ENCODE peak calls at places on chromosomes 7 and 10, in nine cellular contexts. R is A172; C is NCI-H1092 treated with DMSO at 0.1 percent for 48 hours; N is naive thymus-derived CD8-positive, alpha-beta T cell; E is AG08396; Q is central memory CD4-positive, alpha-beta T cell; H is kidney tubule cell; P is T-helper 9 cell; J is AG10803. Y is an unnamed sample.

GRCh38 chr7:41824284-41824683 is 121.4 kb upstream of the INHBA start:
- DNase-seq in R (peak), C (no peak), N (no peak), E (no peak), Q (no peak), H (peak), P (no peak), J (peak), Y (no peak)

GRCh38 chr7:1973321-1974251 is 259.2 kb downstream of the MAD1L1 start:
- DNase-seq in R (no peak), C (no peak), N (peak), E (no peak), Q (no peak), H (no peak), P (no peak), J (no peak), Y (no peak)

GRCh38 chr10:126278846-126279245 is 109.4 kb downstream of the ADAM12 start:
- DNase-seq in R (no peak), C (no peak), N (no peak), E (no peak), Q (no peak), H (no peak), P (no peak), J (no peak), Y (no peak)

GRCh38 chr10:131743190-131744151 is 157.3 kb upstream of the PPP2R2D start:
- DNase-seq in R (no peak), C (no peak), N (no peak), E (no peak), Q (no peak), H (no peak), P (no peak), J (no peak), Y (no peak)

GRCh38 chr10:125159932-125160855 is at the start of gene CTBP2:
- DNase-seq in R (no peak), C (peak), N (no peak), E (peak), Q (no peak), H (peak), P (no peak), J (peak), Y (no peak)

GRCh38 chr10:49154641-49155040 is 20.8 kb upstream of the FAM170B start:
- DNase-seq in R (no peak), C (no peak), N (no peak), E (no peak), Q (no peak), H (no peak), P (no peak), J (no peak), Y (no peak)

GRCh38 chr10:111756541-111757061 is 427.0 kb downstream of the GPAM start:
- DNase-seq in R (peak), C (no peak), N (no peak), E (no peak), Q (no peak), H (peak), P (no peak), J (peak), Y (no peak)

GRCh38 chr10:48194830-48195229 is 79.7 kb downstream of the FRMPD2 start:
- DNase-seq in R (no peak), C (no peak), N (no peak), E (no peak), Q (no peak), H (peak), P (no peak), J (no peak), Y (no peak)

GRCh38 chr7:80630611-80631010 is 7.8 kb upstream of the CD36 start:
- DNase-seq in R (no peak), C (peak), N (no peak), E (no peak), Q (no peak), H (no peak), P (no peak), J (peak), Y (no peak)

GRCh38 chr7:27419581-27420177 is 177.1 kb downstream of the EVX1 start:
- DNase-seq in R (peak), C (no peak), N (no peak), E (no peak), Q (no peak), H (peak), P (no peak), J (no peak), Y (no peak)

GRCh38 chr7:30738026-30738915 is 13.7 kb upstream of the INMT start:
- DNase-seq in R (no peak), C (no peak), N (no peak), E (no peak), Q (peak), H (no peak), P (no peak), J (no peak), Y (peak)

GRCh38 chr10:117071293-117072050 is 66.5 kb upstream of the SHTN1 start:
- DNase-seq in R (peak), C (no peak), N (no peak), E (no peak), Q (no peak), H (no peak), P (no peak), J (peak), Y (no peak)

GRCh38 chr7:57646219-57646900 is 196.4 kb downstream of the ZNF716 start:
- DNase-seq in R (no peak), C (no peak), N (no peak), E (no peak), Q (no peak), H (no peak), P (no peak), J (no peak), Y (no peak)

Y was measured in CD8-positive, alpha-beta memory T cell.